ENCODE peak calls at places on chromosomes 3 and 15, in four cellular contexts. One of them, this sample, is unnamed.

GRCh38 chr15:51023499-51023898 is 71.2 kb downstream of the TNFAIP8L3 start:
- DNase-seq in body of pancreas: no peak
- DNase-seq in right lobe of liver: no peak
- DNase-seq in left lung: no peak
- DNase-seq in this sample: no peak

GRCh38 chr3:97967966-97968365 is 4.3 kb downstream of the RIOX2 start:
- DNase-seq in left lung: no peak
- DNase-seq in body of pancreas: no peak
- DNase-seq in right lobe of liver: peak; percentile 72
- DNase-seq in this sample: no peak

GRCh38 chr3:138879541-138880380 is 45.0 kb upstream of the PIK3CB start:
- DNase-seq in right lobe of liver: no peak
- DNase-seq in left lung: no peak
- DNase-seq in body of pancreas: no peak
- DNase-seq in this sample: no peak

GRCh38 chr15:36726224-36726623 is 146.8 kb downstream of the CDIN1 start:
- DNase-seq in body of pancreas: no peak
- DNase-seq in right lobe of liver: no peak
- DNase-seq in left lung: no peak
- DNase-seq in this sample: no peak

GRCh38 chr3:73028803-73029202 is 32.2 kb downstream of the PPP4R2 start:
- DNase-seq in left lung: no peak
- DNase-seq in body of pancreas: no peak
- DNase-seq in right lobe of liver: no peak
- DNase-seq in this sample: no peak

GRCh38 chr3:16266714-16267113 is 1.7 kb downstream of the OXNAD1 start:
- DNase-seq in left lung: no peak
- DNase-seq in right lobe of liver: no peak
- DNase-seq in body of pancreas: no peak
- DNase-seq in this sample: no peak

GRCh38 chr3:22982981-22983582 is 220.0 kb upstream of the UBE2E2 start:
- DNase-seq in body of pancreas: no peak
- DNase-seq in right lobe of liver: no peak
- DNase-seq in left lung: no peak
- DNase-seq in this sample: no peak

GRCh38 chr15:91737419-91737818 is 116.1 kb upstream of the SLCO3A1 start:
- DNase-seq in left lung: no peak
- DNase-seq in body of pancreas: no peak
- DNase-seq in right lobe of liver: no peak
- DNase-seq in this sample: no peak

GRCh38 chr3:28726840-28727239 is 378.2 kb upstream of the AZI2 start:
- DNase-seq in left lung: no peak
- DNase-seq in body of pancreas: peak; percentile 81
- DNase-seq in right lobe of liver: peak; percentile 76
- DNase-seq in this sample: peak; percentile 54

GRCh38 chr3:42562047-42562907 is 19.5 kb downstream of the SEC22C start:
- DNase-seq in body of pancreas: no peak
- DNase-seq in right lobe of liver: no peak
- DNase-seq in left lung: no peak
- DNase-seq in this sample: no peak

GRCh38 chr3:19267040-19267439 is 118.7 kb downstream of the KCNH8 start:
- DNase-seq in left lung: no peak
- DNase-seq in right lobe of liver: no peak
- DNase-seq in body of pancreas: no peak
- DNase-seq in this sample: peak; percentile 13

GRCh38 chr3:117735481-117736101 is 1026.0 kb downstream of the TUSC7 start:
- DNase-seq in right lobe of liver: no peak
- DNase-seq in left lung: no peak
- DNase-seq in body of pancreas: no peak
- DNase-seq in this sample: no peak

GRCh38 chr15:99707481-99708270 is 25.6 kb downstream of the LYSMD4 start:
- DNase-seq in left lung: no peak
- DNase-seq in right lobe of liver: no peak
- DNase-seq in body of pancreas: no peak
- DNase-seq in this sample: peak; percentile 44

GRCh38 chr3:175585898-175586297 is 726.8 kb downstream of the NAALADL2 start:
- DNase-seq in right lobe of liver: no peak
- DNase-seq in body of pancreas: no peak
- DNase-seq in left lung: no peak
- DNase-seq in this sample: no peak

GRCh38 chr3:47912006-47912504 is 104.2 kb downstream of the MAP4 start:
- DNase-seq in body of pancreas: no peak
- DNase-seq in right lobe of liver: no peak
- DNase-seq in left lung: no peak
- DNase-seq in this sample: no peak

GRCh38 chr15:62783303-62783957 is 259.1 kb upstream of the TPM1 start:
- DNase-seq in right lobe of liver: no peak
- DNase-seq in body of pancreas: no peak
- DNase-seq in left lung: no peak
- DNase-seq in this sample: no peak

GRCh38 chr15:55917881-55918296 is 75.5 kb downstream of the NEDD4 start:
- DNase-seq in right lobe of liver: no peak
- DNase-seq in left lung: no peak
- DNase-seq in body of pancreas: no peak
- DNase-seq in this sample: peak; percentile 33

GRCh38 chr3:48565591-48566400 is 2.2 kb upstream of the UCN2 start:
- DNase-seq in left lung: peak; percentile 69
- DNase-seq in right lobe of liver: no peak
- DNase-seq in body of pancreas: no peak
- DNase-seq in this sample: no peak

GRCh38 chr3:127735767-127736693 is 63.3 kb downstream of the ABTB1 start:
- DNase-seq in body of pancreas: no peak
- DNase-seq in left lung: no peak
- DNase-seq in right lobe of liver: no peak
- DNase-seq in this sample: peak; percentile 89

GRCh38 chr15:40070166-40070557 is 31.2 kb upstream of the SRP14 start:
- DNase-seq in body of pancreas: no peak
- DNase-seq in right lobe of liver: no peak
- DNase-seq in left lung: no peak
- DNase-seq in this sample: no peak

GRCh38 chr3:122952509-122952908 is 75.1 kb downstream of the SEMA5B start:
- DNase-seq in right lobe of liver: no peak
- DNase-seq in left lung: no peak
- DNase-seq in body of pancreas: no peak
- DNase-seq in this sample: peak; percentile 33

GRCh38 chr15:64620991-64621495 is 154.3 kb downstream of the RBPMS2 start:
- DNase-seq in left lung: no peak
- DNase-seq in body of pancreas: no peak
- DNase-seq in right lobe of liver: no peak
- DNase-seq in this sample: no peak
- H3K4me3 ChIP-seq in left lung: no peak overlapping the region
- H3K4me3 ChIP-seq in body of pancreas: no peak overlapping the region
- H3K4me3 ChIP-seq in right lobe of liver: no peak overlapping the region
- H3K4me3 ChIP-seq in this sample: no peak overlapping the region

GRCh38 chr3:12993623-12994356 is 79.4 kb downstream of the IQSEC1 start:
- DNase-seq in body of pancreas: peak; percentile 47
- DNase-seq in left lung: peak; percentile 88
- DNase-seq in right lobe of liver: no peak
- DNase-seq in this sample: no peak
- TF ChIP-seq CTCF in body of pancreas: no peak
- TF ChIP-seq CTCF in left lung: no peak
- TF ChIP-seq CTCF in right lobe of liver: no peak
- TF ChIP-seq CTCF in this sample: no peak

DNA sequence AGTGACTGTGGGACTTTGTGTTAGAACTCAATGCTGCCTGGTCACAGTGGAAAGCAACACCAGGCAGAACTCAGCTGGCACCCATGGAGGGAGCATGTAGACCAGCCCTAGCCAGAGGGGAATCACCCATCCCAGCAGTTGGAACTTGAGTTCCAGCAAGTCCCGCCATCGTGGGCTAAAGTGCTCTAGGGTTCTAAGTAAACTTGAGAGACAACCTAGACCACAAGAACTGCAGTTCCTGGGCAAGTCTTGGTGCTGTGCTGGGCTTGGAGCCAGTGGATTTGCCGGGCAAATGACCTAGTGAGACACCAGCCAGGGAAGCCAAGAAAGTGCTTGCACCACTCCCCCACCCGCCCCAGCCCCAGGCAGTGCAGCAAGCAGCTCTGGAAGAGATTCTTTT is 24.4 kb downstream of the ISG20 start:
- DNase-seq in left lung: no peak
- DNase-seq in right lobe of liver: no peak
- DNase-seq in body of pancreas: peak; percentile 71
- DNase-seq in this sample: no peak
- H3K4me3 ChIP-seq in left lung: no peak overlapping the region
- H3K4me3 ChIP-seq in right lobe of liver: no peak overlapping the region
- H3K4me3 ChIP-seq in body of pancreas: no peak overlapping the region
- H3K4me3 ChIP-seq in this sample: no peak overlapping the region

GRCh38 chr3:45590822-45591546 is 3.6 kb upstream of the LIMD1 start:
- DNase-seq in right lobe of liver: no peak
- DNase-seq in left lung: no peak
- DNase-seq in body of pancreas: no peak
- DNase-seq in this sample: no peak

GRCh38 chr3:45592405-45592804 is 2.1 kb upstream of the LIMD1 start:
- DNase-seq in body of pancreas: no peak
- DNase-seq in left lung: no peak
- DNase-seq in right lobe of liver: no peak
- DNase-seq in this sample: no peak

GRCh38 chr3:45593708-45594601 is 596 bp upstream of the LIMD1 start:
- DNase-seq in left lung: peak; percentile 94
- DNase-seq in body of pancreas: peak; percentile 74
- DNase-seq in right lobe of liver: peak; percentile 86
- DNase-seq in this sample: peak; percentile 88

GRCh38 chr3:45591547-45591912 is 3.0 kb upstream of the LIMD1 start:
- DNase-seq in right lobe of liver: no peak
- DNase-seq in left lung: no peak
- DNase-seq in body of pancreas: no peak
- DNase-seq in this sample: no peak

DNA sequence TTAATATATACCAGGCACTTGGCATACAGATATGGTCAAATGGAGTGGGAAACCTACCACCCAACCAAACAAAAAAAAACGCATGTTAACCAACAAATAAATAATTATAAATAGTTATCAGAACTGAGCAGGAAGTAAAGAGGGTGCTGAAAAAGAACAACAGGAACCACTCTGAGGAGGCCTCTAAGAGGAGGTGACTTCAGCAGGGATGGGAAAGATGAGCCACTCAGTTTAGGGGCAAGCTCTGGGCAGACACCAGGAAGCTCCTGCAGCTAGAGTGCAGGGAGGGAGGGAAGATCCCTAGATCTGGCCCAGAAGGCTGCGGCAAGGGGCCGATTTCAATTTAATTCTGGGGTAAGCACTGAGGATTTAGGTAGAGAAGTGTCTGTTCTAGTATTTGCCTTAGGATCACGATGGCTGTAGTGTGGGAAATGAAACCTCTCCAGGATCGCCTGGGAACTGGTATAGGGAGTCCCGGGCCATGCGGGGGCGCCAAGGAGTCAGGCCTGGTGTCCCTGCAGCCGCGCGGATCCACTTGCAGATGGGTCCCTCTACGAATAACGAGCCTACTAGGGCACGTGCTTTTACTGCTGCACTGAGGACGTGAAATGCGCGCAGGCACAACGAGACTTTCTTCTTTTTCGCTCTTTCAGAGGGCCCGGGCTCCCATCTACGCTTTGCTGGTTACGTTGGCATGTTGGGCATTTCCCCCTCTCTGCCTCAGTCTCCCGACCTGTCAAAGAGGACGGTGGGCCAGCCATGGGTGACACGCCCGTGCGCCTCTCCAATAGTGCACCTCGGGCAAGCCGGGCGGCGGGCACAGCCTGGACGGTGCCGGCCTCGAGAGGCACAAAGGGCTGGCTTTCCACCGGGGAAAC is 1.5 kb upstream of the LIMD1 start:
- DNase-seq in body of pancreas: peak; percentile 92
- DNase-seq in right lobe of liver: peak; percentile 95
- DNase-seq in left lung: peak; percentile 97
- DNase-seq in this sample: peak; percentile 87
- TF ChIP-seq CTCF in body of pancreas: peak; percentile 89
- TF ChIP-seq CTCF in right lobe of liver: peak; percentile 85
- TF ChIP-seq CTCF in left lung: peak; percentile 79
- TF ChIP-seq CTCF in this sample: peak; percentile 77

This sample was measured in GM12865.